ENCODE peak calls at places on chromosomes 6 and 20, in nine cellular contexts. One of them, this sample, is unnamed.

GRCh38 chr6:118776607-118777549 is 117.1 kb upstream of the ASF1A start:
- DNase-seq in LoVo: peak; percentile 60
- DNase-seq in amygdala: no peak
- DNase-seq in epithelial cell of esophagus: peak; percentile 78
- DNase-seq in astrocyte of the spinal cord: peak; percentile 84
- DNase-seq in glutamatergic neuron: peak; percentile 58
- DNase-seq in pancreas: peak; percentile 37
- DNase-seq in activated naive CD8-positive, alpha-beta T cell treated with anti-CD3 and anti-CD28 coated beads for 36 hours: peak; percentile 58
- DNase-seq in renal cortical epithelial cell: peak; percentile 79
- DNase-seq in this sample: no peak

GRCh38 chr6:7137335-7138106 is 29.8 kb downstream of the RREB1 start:
- DNase-seq in LoVo: no peak
- DNase-seq in amygdala: no peak
- DNase-seq in epithelial cell of esophagus: peak; percentile 57
- DNase-seq in astrocyte of the spinal cord: peak; percentile 68
- DNase-seq in glutamatergic neuron: peak; percentile 41
- DNase-seq in pancreas: peak; percentile 42
- DNase-seq in activated naive CD8-positive, alpha-beta T cell treated with anti-CD3 and anti-CD28 coated beads for 36 hours: peak; percentile 74
- DNase-seq in renal cortical epithelial cell: no peak
- DNase-seq in this sample: no peak

GRCh38 chr20:47489448-47489872 is 12.2 kb upstream of the NCOA3 start:
- DNase-seq in LoVo: no peak
- DNase-seq in amygdala: no peak
- DNase-seq in epithelial cell of esophagus: no peak
- DNase-seq in astrocyte of the spinal cord: no peak
- DNase-seq in glutamatergic neuron: no peak
- DNase-seq in pancreas: no peak
- DNase-seq in activated naive CD8-positive, alpha-beta T cell treated with anti-CD3 and anti-CD28 coated beads for 36 hours: no peak
- DNase-seq in renal cortical epithelial cell: no peak
- DNase-seq in this sample: no peak

GRCh38 chr6:119174085-119174445 is 95.6 kb upstream of the FAM184A start:
- DNase-seq in LoVo: no peak
- DNase-seq in amygdala: no peak
- DNase-seq in epithelial cell of esophagus: no peak
- DNase-seq in astrocyte of the spinal cord: no peak
- DNase-seq in glutamatergic neuron: no peak
- DNase-seq in pancreas: no peak
- DNase-seq in activated naive CD8-positive, alpha-beta T cell treated with anti-CD3 and anti-CD28 coated beads for 36 hours: no peak
- DNase-seq in renal cortical epithelial cell: no peak
- DNase-seq in this sample: no peak

GRCh38 chr6:165662671-165663282 is at the start of gene PDE10A:
- DNase-seq in LoVo: no peak
- DNase-seq in amygdala: no peak
- DNase-seq in epithelial cell of esophagus: peak; percentile 12
- DNase-seq in astrocyte of the spinal cord: peak; percentile 35
- DNase-seq in glutamatergic neuron: peak; percentile 72
- DNase-seq in pancreas: no peak
- DNase-seq in activated naive CD8-positive, alpha-beta T cell treated with anti-CD3 and anti-CD28 coated beads for 36 hours: no peak
- DNase-seq in renal cortical epithelial cell: peak; percentile 22
- DNase-seq in this sample: peak; percentile 58

GRCh38 chr6:141105481-141105880 is 1027.2 kb upstream of the GJE1 start:
- DNase-seq in LoVo: no peak
- DNase-seq in amygdala: no peak
- DNase-seq in epithelial cell of esophagus: peak; percentile 11
- DNase-seq in astrocyte of the spinal cord: peak; percentile 97
- DNase-seq in glutamatergic neuron: no peak
- DNase-seq in pancreas: no peak
- DNase-seq in activated naive CD8-positive, alpha-beta T cell treated with anti-CD3 and anti-CD28 coated beads for 36 hours: no peak
- DNase-seq in renal cortical epithelial cell: peak; percentile 99
- DNase-seq in this sample: no peak

GRCh38 chr6:83615025-83615999 is 93.6 kb downstream of the SNAP91 start:
- DNase-seq in LoVo: peak; percentile 41
- DNase-seq in amygdala: no peak
- DNase-seq in epithelial cell of esophagus: peak; percentile 43
- DNase-seq in astrocyte of the spinal cord: peak; percentile 46
- DNase-seq in glutamatergic neuron: no peak
- DNase-seq in pancreas: no peak
- DNase-seq in activated naive CD8-positive, alpha-beta T cell treated with anti-CD3 and anti-CD28 coated beads for 36 hours: no peak
- DNase-seq in renal cortical epithelial cell: peak; percentile 30
- DNase-seq in this sample: peak; percentile 37

GRCh38 chr6:47153066-47153755 is 111.1 kb upstream of the ADGRF1 start:
- DNase-seq in LoVo: peak; percentile 35
- DNase-seq in amygdala: no peak
- DNase-seq in epithelial cell of esophagus: peak; percentile 57
- DNase-seq in astrocyte of the spinal cord: no peak
- DNase-seq in glutamatergic neuron: no peak
- DNase-seq in pancreas: no peak
- DNase-seq in activated naive CD8-positive, alpha-beta T cell treated with anti-CD3 and anti-CD28 coated beads for 36 hours: no peak
- DNase-seq in renal cortical epithelial cell: peak; percentile 82
- DNase-seq in this sample: peak; percentile 34

GRCh38 chr20:7010584-7010983 is 243.1 kb downstream of the BMP2 start:
- DNase-seq in LoVo: no peak
- DNase-seq in amygdala: no peak
- DNase-seq in epithelial cell of esophagus: peak; percentile 89
- DNase-seq in astrocyte of the spinal cord: no peak
- DNase-seq in glutamatergic neuron: no peak
- DNase-seq in pancreas: no peak
- DNase-seq in activated naive CD8-positive, alpha-beta T cell treated with anti-CD3 and anti-CD28 coated beads for 36 hours: no peak
- DNase-seq in renal cortical epithelial cell: peak; percentile 17
- DNase-seq in this sample: no peak

GRCh38 chr6:113048741-113049140 is 701.6 kb downstream of the RFPL4B start:
- DNase-seq in LoVo: no peak
- DNase-seq in amygdala: no peak
- DNase-seq in epithelial cell of esophagus: no peak
- DNase-seq in astrocyte of the spinal cord: peak; percentile 32
- DNase-seq in glutamatergic neuron: no peak
- DNase-seq in pancreas: no peak
- DNase-seq in activated naive CD8-positive, alpha-beta T cell treated with anti-CD3 and anti-CD28 coated beads for 36 hours: no peak
- DNase-seq in renal cortical epithelial cell: no peak
- DNase-seq in this sample: no peak

This sample was measured in Caco-2.